ENCODE peak calls at places on chromosomes 13 and 19, in ten cellular contexts. U is GM06990, H is tibial nerve, M is esophagus squamous epithelium, V is fibroblast of pulmonary artery, F is gastrocnemius medialis, T is left lung, L is PC-9, W is uterus, D is right lobe of liver. A is an unnamed sample.

GRCh38 chr13:28735481-28736029 is 16.8 kb upstream of the SLC46A3 start:
- DNase-seq in L (no peak), T (no peak), D (no peak), H (no peak), U (no peak), F (no peak), W (no peak), M (no peak), V (no peak), A (no peak)

GRCh38 chr19:51513968-51514367 is 12.4 kb upstream of the SIGLEC12 start:
- DNase-seq in D (no peak), L (no peak), H (no peak), M (no peak), W (no peak), F (no peak), U (no peak), V (no peak), T (no peak), A (no peak)

GRCh38 chr13:77522444-77522843 is 13.1 kb upstream of the SCEL start:
- DNase-seq in M (no peak), H (no peak), W (no peak), D (no peak), L (peak), U (no peak), F (no peak), V (no peak), T (no peak), A (no peak)

GRCh38 chr13:78197231-78197630 is 278.6 kb upstream of the EDNRB start:
- DNase-seq in F (no peak), V (no peak), T (no peak), L (peak), W (no peak), D (no peak), M (no peak), H (no peak), U (no peak), A (no peak)

GRCh38 chr13:31793246-31793645 is 53.9 kb downstream of the RXFP2 start:
- DNase-seq in H (no peak), M (no peak), W (no peak), F (no peak), U (no peak), L (no peak), V (no peak), D (no peak), T (no peak), A (peak)

GRCh38 chr19:19900124-19900523 is 622 bp upstream of the ZNF93 start:
- DNase-seq in T (no peak), W (no peak), L (no peak), V (peak), F (no peak), M (no peak), U (no peak), D (no peak), H (no peak), A (peak)

GRCh38 chr13:48727252-48728011 is 73.7 kb downstream of the CYSLTR2 start:
- DNase-seq in M (no peak), D (no peak), T (no peak), L (no peak), W (peak), F (no peak), U (no peak), H (no peak), V (peak), A (peak)

GRCh38 chr13:19836472-19836871 is 27.0 kb downstream of the ZMYM5 start:
- DNase-seq in L (no peak), D (no peak), W (no peak), F (no peak), H (no peak), T (no peak), U (no peak), V (peak), M (no peak), A (peak)

GRCh38 chr13:100442095-100442832 is 146.3 kb downstream of the GGACT start:
- DNase-seq in L (no peak), W (no peak), D (no peak), T (no peak), M (no peak), F (no peak), V (no peak), H (no peak), U (no peak), A (no peak)

GRCh38 chr19:47176071-47176626 is 45.5 kb downstream of the SAE1 start:
- DNase-seq in V (peak), W (no peak), H (no peak), U (no peak), M (no peak), L (no peak), T (no peak), D (no peak), F (no peak), A (peak)

GRCh38 chr19:3655402-3656072 is 28.9 kb upstream of the CACTIN start:
- DNase-seq in D (no peak), V (peak), F (no peak), T (no peak), L (peak), M (no peak), H (no peak), W (peak), U (peak), A (peak)

GRCh38 chr13:113837554-113838355 is 26.1 kb downstream of the GAS6 start:
- DNase-seq in W (peak), T (peak), D (peak), F (peak), M (peak), H (peak), L (peak), V (peak), U (no peak), A (peak)

GRCh38 chr13:74114202-74114601 is 20.0 kb downstream of the KLF12 start:
- DNase-seq in M (no peak), V (peak), H (no peak), L (no peak), U (no peak), D (no peak), T (no peak), F (no peak), W (no peak), A (peak)

GRCh38 chr19:47102561-47103135 is 10.9 kb downstream of the ZC3H4 start:
- DNase-seq in H (no peak), V (no peak), M (no peak), U (no peak), L (no peak), T (no peak), F (no peak), W (no peak), D (no peak), A (no peak)

GRCh38 chr19:19514215-19514633 is 1.1 kb downstream of the TSSK6 start:
- DNase-seq in T (peak), F (peak), D (peak), H (no peak), U (no peak), L (no peak), W (no peak), M (no peak), V (peak), A (peak)

GRCh38 chr13:76828316-76828741 is 57.9 kb downstream of the KCTD12 start:
- DNase-seq in V (no peak), D (no peak), T (no peak), W (no peak), L (no peak), U (no peak), F (no peak), M (no peak), H (no peak), A (no peak)

GRCh38 chr13:110520431-110521295 is 40.9 kb downstream of the RAB20 start:
- DNase-seq in U (no peak), H (peak), D (peak), L (no peak), V (peak), W (peak), T (peak), F (peak), M (no peak), A (peak)

GRCh38 chr19:51799311-51799997 is 4.5 kb downstream of the FPR3 start:
- DNase-seq in M (no peak), U (no peak), H (peak), V (peak), L (peak), W (peak), D (peak), T (peak), F (peak), A (peak)

GRCh38 chr19:38264486-38265212 is at the start of gene SPINT2:
- DNase-seq in F (no peak), D (no peak), M (no peak), U (peak), W (no peak), L (no peak), H (no peak), V (no peak), T (peak), A (no peak)

GRCh38 chr13:109135018-109135417 is 505.6 kb downstream of the MYO16 start:
- DNase-seq in T (no peak), U (no peak), H (no peak), W (no peak), V (no peak), M (no peak), L (no peak), D (no peak), F (no peak), A (no peak)

GRCh38 chr13:78137404-78138142 is 218.9 kb upstream of the EDNRB start:
- DNase-seq in H (no peak), T (no peak), V (peak), L (peak), F (no peak), D (no peak), U (peak), W (no peak), M (no peak), A (peak)

GRCh38 chr13:90591260-90591926 is 756.1 kb upstream of the MIR17HG start:
- DNase-seq in V (no peak), H (no peak), F (no peak), M (no peak), W (no peak), L (no peak), U (no peak), D (no peak), T (no peak), A (no peak)

GRCh38 chr13:98539655-98540054 is 37.3 kb downstream of the STK24 start:
- DNase-seq in T (no peak), M (no peak), D (no peak), V (no peak), H (no peak), W (no peak), U (no peak), L (no peak), F (no peak), A (peak)

GRCh38 chr13:28540612-28541011 is 45.7 kb upstream of the FLT1 start:
- DNase-seq in W (no peak), D (no peak), M (no peak), V (peak), L (no peak), H (no peak), U (no peak), F (no peak), T (no peak), A (no peak)

GRCh38 chr19:40466219-40467006 is at the start of gene SPTBN4:
- DNase-seq in U (peak), F (no peak), H (peak), T (peak), L (no peak), V (no peak), D (no peak), M (no peak), W (peak), A (no peak)

GRCh38 chr19:4972509-4973230 is 3.8 kb downstream of the KDM4B start:
- DNase-seq in D (peak), U (no peak), H (no peak), M (no peak), W (no peak), V (peak), F (no peak), T (no peak), L (peak), A (peak)

GRCh38 chr13:62171697-62172096 is 756.0 kb upstream of the PCDH20 start:
- DNase-seq in T (no peak), V (no peak), F (no peak), L (no peak), H (no peak), D (no peak), W (no peak), M (no peak), U (no peak), A (no peak)

GRCh38 chr13:48126944-48127814 is 32.3 kb upstream of the MED4 start:
- DNase-seq in U (no peak), F (peak), D (peak), V (peak), L (peak), T (no peak), M (no peak), H (peak), W (peak), A (peak)

DNA sequence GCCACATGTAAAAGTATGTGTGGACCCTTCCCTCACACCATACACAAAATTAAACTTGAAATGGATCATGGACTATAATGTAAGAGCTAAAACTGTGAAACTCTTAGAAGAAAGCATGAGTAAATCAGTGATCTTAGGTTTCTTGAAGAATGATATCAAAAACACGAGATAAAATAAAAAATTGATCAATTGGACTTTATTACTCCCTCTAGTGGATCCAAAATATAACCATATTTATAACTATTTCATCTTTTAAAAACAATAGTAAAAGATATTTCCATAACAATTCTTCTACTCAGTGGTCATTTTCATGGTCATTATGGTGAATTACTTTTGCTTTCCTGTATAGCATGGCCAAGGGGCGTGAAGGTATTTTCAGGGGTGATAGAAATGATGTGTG is 174.6 kb upstream of the LSM14A start:
- DNase-seq in H (no peak), U (no peak), M (no peak), D (no peak), V (no peak), T (no peak), L (no peak), W (no peak), F (no peak), A (no peak)
- TF ChIP-seq CTCF in H (no peak), U (no peak), M (no peak), D (peak), V (no peak), T (no peak), L (peak), W (no peak), F (no peak), A (peak)

DNA sequence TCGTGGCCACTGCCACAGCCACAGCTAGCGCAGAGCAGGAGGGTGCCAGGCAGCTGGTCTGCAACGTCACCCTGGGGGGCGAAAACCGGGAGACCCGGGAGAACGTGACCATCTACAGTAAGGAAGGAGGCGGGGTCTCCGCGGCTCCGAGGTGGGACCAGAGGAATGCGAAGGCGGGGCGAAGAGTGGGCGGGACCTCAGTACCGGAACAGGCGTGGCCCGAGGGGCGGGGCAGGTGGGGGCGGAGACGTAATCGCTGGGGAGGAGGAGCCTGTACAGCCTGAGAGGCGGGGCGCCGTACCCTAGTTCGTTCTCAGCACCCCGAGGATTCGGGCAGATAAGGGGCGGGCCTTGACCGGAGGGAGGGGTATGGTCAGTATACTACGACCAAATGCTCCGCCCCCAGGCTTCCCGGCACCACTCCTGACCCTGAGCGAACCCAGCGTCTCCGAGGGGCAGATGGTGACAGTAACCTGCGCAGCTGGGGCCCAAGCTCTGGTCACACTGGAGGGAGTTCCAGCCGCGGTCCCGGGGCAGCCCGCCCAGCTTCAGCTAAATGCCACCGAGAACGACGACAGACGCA is 2.5 kb downstream of the ICAM5 start:
- DNase-seq in U (peak), H (peak), V (peak), D (peak), M (no peak), T (peak), F (peak), W (peak), L (peak), A (peak)
- H3K4me3 ChIP-seq in U (peak), H (no peak), V (peak), D (no peak), M (peak), T (peak), F (peak), W (no peak), L (peak), A (no peak)

GRCh38 chr13:79775830-79776229 is 294.9 kb downstream of the NDFIP2 start:
- DNase-seq in D (no peak), F (no peak), M (no peak), H (no peak), U (no peak), V (peak), T (no peak), W (no peak), L (peak), A (peak)
- TF ChIP-seq CTCF in D (peak), F (peak), M (peak), H (peak), U (peak), V (peak), T (peak), W (peak), L (peak), A (peak)

GRCh38 chr13:38686635-38687245 is at the start of gene FREM2:
- DNase-seq in V (peak), L (peak), F (peak), M (no peak), H (no peak), T (peak), W (no peak), D (no peak), U (peak), A (peak)

GRCh38 chr13:38684714-38685113 is 2.2 kb upstream of the FREM2 start:
- DNase-seq in M (no peak), D (no peak), U (no peak), T (no peak), F (no peak), W (no peak), L (no peak), H (no peak), V (no peak), A (no peak)

GRCh38 chr13:38688674-38689073 is 1.8 kb downstream of the FREM2 start:
- DNase-seq in U (no peak), W (no peak), F (no peak), D (no peak), M (no peak), H (no peak), V (no peak), L (no peak), T (no peak), A (no peak)

GRCh38 chr13:38687246-38688229 is 661 bp downstream of the FREM2 start:
- DNase-seq in H (no peak), T (peak), U (peak), D (peak), M (no peak), V (no peak), W (no peak), L (peak), F (no peak), A (peak)

DNA sequence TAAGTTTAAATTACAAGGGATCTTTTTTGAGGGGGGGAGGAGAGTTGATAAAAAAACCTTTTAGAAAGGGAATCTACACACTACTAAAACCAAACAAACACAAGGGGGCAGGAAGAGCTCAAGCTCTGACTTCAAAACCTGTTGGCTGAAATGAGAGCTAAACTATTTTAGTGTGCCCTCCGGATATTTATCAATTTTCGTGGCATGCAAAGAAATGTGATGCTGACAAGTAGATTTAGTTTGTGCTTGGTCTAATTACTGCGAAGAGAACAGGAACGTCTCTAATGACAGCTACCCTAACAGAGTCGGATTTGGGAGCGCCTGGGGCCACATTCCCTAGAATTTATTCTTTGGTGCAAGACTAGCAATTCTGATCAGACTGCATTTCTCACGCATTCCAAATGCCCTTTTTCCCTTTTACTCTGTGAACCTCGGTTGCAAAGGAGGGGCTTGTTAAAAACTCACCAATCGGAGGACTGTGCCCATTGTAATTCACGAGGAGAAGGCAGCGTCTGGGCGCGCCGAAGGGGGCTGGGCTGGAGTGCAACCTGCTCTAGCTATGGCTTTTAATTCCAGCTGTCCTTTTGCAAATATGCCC is 804 bp upstream of the FREM2 start:
- DNase-seq in U (no peak), V (peak), D (no peak), L (peak), F (no peak), M (no peak), T (peak), W (no peak), H (no peak), A (peak)
- H3K4me3 ChIP-seq in U (no peak), V (no peak), D (peak), L (peak), F (peak), M (peak), T (peak), W (peak), H (peak), A (peak)

DNA sequence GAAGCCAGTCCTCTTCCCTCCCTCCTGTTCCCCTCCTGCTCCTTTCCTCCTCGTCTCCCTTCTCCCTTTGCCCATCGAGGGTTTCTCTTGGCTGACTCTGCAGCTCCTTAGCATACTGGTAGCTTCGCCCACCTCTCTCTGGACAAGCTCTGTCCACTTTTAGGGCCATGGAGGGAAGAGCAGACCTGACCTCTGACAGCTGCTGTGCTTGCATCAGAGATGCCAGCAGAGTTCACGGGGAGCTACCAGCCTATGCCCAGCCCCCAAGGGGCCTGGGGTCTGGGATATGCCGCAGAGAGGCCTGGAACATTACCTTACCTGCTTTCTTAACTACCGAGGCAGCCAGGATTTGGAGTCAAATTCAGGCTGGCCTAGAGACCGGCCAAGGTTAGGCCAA is 19.7 kb downstream of the LYL1 start:
- DNase-seq in V (no peak), F (no peak), U (no peak), D (peak), W (no peak), M (no peak), L (no peak), H (no peak), T (no peak), A (no peak)
- TF ChIP-seq CTCF in V (no peak), F (no peak), U (no peak), D (no peak), W (no peak), M (no peak), L (no peak), H (no peak), T (no peak), A (no peak)

DNA sequence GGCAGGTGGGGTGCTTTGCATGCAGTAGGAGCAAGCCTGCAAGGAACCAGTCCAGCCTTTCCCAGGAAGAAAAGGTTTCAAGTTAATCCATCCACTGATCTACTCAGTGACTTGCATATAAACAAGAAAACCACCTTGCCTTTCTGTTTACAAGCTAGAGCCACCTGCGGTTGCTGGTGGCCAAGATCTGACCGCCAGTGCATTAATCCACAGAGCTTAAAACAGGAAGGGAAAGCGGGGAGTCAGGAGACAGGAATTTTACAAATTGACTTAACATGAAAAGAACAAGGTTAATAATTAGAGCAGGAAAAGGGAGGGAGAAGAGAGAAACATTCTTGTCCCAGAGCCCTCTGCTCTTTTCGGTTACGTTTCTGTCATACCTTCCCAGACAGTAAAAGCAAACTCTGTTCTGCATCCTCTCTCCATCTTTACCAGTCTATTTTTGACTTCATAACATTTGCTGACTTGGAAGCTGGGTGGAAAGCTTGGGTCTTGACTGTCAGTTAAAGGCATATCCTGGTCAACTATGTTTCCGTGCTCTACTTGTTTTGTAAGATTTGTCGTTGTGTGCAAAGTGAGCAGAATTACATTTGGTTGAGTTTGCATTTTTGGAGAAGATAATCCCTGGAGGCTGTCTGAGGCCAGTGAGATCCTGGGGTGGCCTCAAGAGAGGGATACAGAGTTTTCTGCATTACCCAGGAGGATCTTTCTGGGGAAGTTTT is 760.6 kb downstream of the EFNB2 start:
- DNase-seq in W (no peak), L (peak), F (no peak), V (no peak), U (no peak), M (no peak), T (no peak), D (no peak), H (no peak), A (peak)
- H3K4me3 ChIP-seq in W (no peak), L (peak), F (no peak), V (no peak), U (no peak), M (no peak), T (no peak), D (no peak), H (no peak), A (no peak)